ENCODE peak calls at places on chromosome 18, in ten cellular contexts. H is effector memory CD8-positive, alpha-beta T cell; D is GM19239; B is cardiac muscle cell; V is ureter; K is fibroblast of mammary gland; W is pons; P is RWPE1; U is left lobe of liver; Y is stimulated activated CD8-positive, alpha-beta memory T cell treated with anti-CD3 and anti-CD28 coated beads, Interleukin-2, amount 100 ng/mL, for 48 hours. O is an unnamed sample.

GRCh38 chr18:34598136-34598635 is 111.9 kb upstream of the DTNA start:
- DNase-seq in H (no peak), D (no peak), B (no peak), V (no peak), K (peak), W (no peak), P (no peak), U (no peak), Y (no peak), O (no peak)

GRCh38 chr18:68215931-68216330 is 499.0 kb downstream of the TMX3 start:
- DNase-seq in H (no peak), D (no peak), B (no peak), V (no peak), K (peak), W (no peak), P (peak), U (no peak), Y (no peak), O (peak)

GRCh38 chr18:35076556-35076955 is 35.3 kb downstream of the MAPRE2 start:
- DNase-seq in H (no peak), D (no peak), B (no peak), V (no peak), K (peak), W (no peak), P (peak), U (no peak), Y (no peak), O (no peak)

GRCh38 chr18:52936931-52937330 is 596.9 kb downstream of the DCC start:
- DNase-seq in H (no peak), D (no peak), B (no peak), V (no peak), K (no peak), W (no peak), P (peak), U (no peak), Y (no peak), O (no peak)

GRCh38 chr18:21203096-21203495 is 38.9 kb upstream of the GREB1L start:
- DNase-seq in H (no peak), D (no peak), B (no peak), V (no peak), K (peak), W (no peak), P (no peak), U (no peak), Y (no peak), O (no peak)

GRCh38 chr18:36544036-36544725 is 246.7 kb downstream of the FHOD3 start:
- DNase-seq in H (no peak), D (no peak), B (no peak), V (peak), K (peak), W (no peak), P (peak), U (no peak), Y (no peak), O (no peak)

GRCh38 chr18:33870059-33870458 is 292.0 kb downstream of the ASXL3 start:
- DNase-seq in H (no peak), D (no peak), B (peak), V (no peak), K (no peak), W (no peak), P (no peak), U (no peak), Y (no peak), O (peak)

GRCh38 chr18:79631761-79632446 is 47.7 kb upstream of the CTDP1 start:
- DNase-seq in H (peak), D (no peak), B (no peak), V (no peak), K (no peak), W (no peak), P (no peak), U (peak), Y (no peak), O (no peak)